ENCODE peak calls at places on chromosomes 2 and 18, in eight cellular contexts. K is iris pigment epithelial cell, O is posterior cingulate gyrus, J is heart right ventricle, T is glomerular endothelial cell, X is T-helper 1 cell, Y is iPS DF 6.9, N is MM.1S. D is an unnamed sample.

GRCh38 chr2:118177932-118178331 is 89.7 kb downstream of the INSIG2 start:
- DNase-seq in K (no peak), O (no peak), J (no peak), T (no peak), X (no peak), Y (no peak), N (no peak), D (no peak)

GRCh38 chr2:197891897-197892442 is 87.6 kb downstream of the PLCL1 start:
- DNase-seq in K (no peak), O (no peak), J (no peak), T (no peak), X (no peak), Y (no peak), N (no peak), D (no peak)

GRCh38 chr2:57558312-57558711 is 488.3 kb upstream of the VRK2 start:
- DNase-seq in K (no peak), O (no peak), J (no peak), T (no peak), X (no peak), Y (no peak), N (no peak), D (no peak)

GRCh38 chr18:7730682-7731081 is 163.6 kb downstream of the PTPRM start:
- DNase-seq in K (no peak), O (no peak), J (no peak), T (no peak), X (no peak), Y (no peak), N (no peak), D (no peak)

GRCh38 chr2:55148269-55148668 is 83.8 kb downstream of the CLHC1 start:
- DNase-seq in K (peak; percentile 91), O (no peak), J (no peak), T (no peak), X (no peak), Y (no peak), N (no peak), D (peak; percentile 84)

GRCh38 chr2:15584316-15584715 is 7.4 kb upstream of the DDX1 start:
- DNase-seq in K (no peak), O (no peak), J (no peak), T (no peak), X (no peak), Y (no peak), N (no peak), D (no peak)

GRCh38 chr2:162798407-162798806 is 40.2 kb downstream of the KCNH7 start:
- DNase-seq in K (no peak), O (no peak), J (no peak), T (no peak), X (no peak), Y (no peak), N (no peak), D (no peak)

GRCh38 chr2:126909366-126909765 is 10.7 kb downstream of the TEX51 start:
- DNase-seq in K (no peak), O (no peak), J (no peak), T (no peak), X (no peak), Y (no peak), N (no peak), D (no peak)

GRCh38 chr2:16553222-16553621 is 112.4 kb downstream of the CYRIA start:
- DNase-seq in K (peak; percentile 42), O (no peak), J (peak; percentile 16), T (peak; percentile 18), X (no peak), Y (peak; percentile 16), N (peak; percentile 41), D (peak; percentile 6)

GRCh38 chr18:68660355-68661183 is 54.3 kb downstream of the TMX3 start:
- DNase-seq in K (peak; percentile 56), O (no peak), J (no peak), T (peak; percentile 29), X (no peak), Y (no peak), N (peak; percentile 54), D (peak; percentile 41)

GRCh38 chr2:48279347-48279746 is 250.6 kb upstream of the STON1 start:
- DNase-seq in K (no peak), O (no peak), J (no peak), T (no peak), X (no peak), Y (no peak), N (no peak), D (peak; percentile 84)

GRCh38 chr2:20141056-20141762 is 83.7 kb downstream of the SDC1 start:
- DNase-seq in K (peak; percentile 96), O (peak; percentile 68), J (peak; percentile 62), T (peak; percentile 60), X (no peak), Y (no peak), N (no peak), D (no peak)

GRCh38 chr2:237546876-237547395 is 19.4 kb upstream of the PRLH start:
- DNase-seq in K (no peak), O (no peak), J (no peak), T (no peak), X (no peak), Y (no peak), N (no peak), D (no peak)

GRCh38 chr2:235765181-235765820 is 271.5 kb downstream of the AGAP1 start:
- DNase-seq in K (peak; percentile 71), O (peak; percentile 95), J (no peak), T (no peak), X (no peak), Y (no peak), N (no peak), D (no peak)

GRCh38 chr2:232352511-232353091 is 25.9 kb upstream of the ALPP start:
- DNase-seq in K (no peak), O (peak; percentile 68), J (no peak), T (no peak), X (no peak), Y (no peak), N (no peak), D (no peak)

GRCh38 chr2:216596986-216597509 is 36.2 kb upstream of the IGFBP2 start:
- DNase-seq in K (no peak), O (no peak), J (no peak), T (no peak), X (no peak), Y (no peak), N (no peak), D (peak; percentile 66)

GRCh38 chr2:158716091-158716815 is 78.9 kb upstream of the DAPL1 start:
- DNase-seq in K (no peak), O (no peak), J (peak; percentile 88), T (peak; percentile 88), X (no peak), Y (no peak), N (no peak), D (no peak)

GRCh38 chr2:231707625-231708049 is 688 bp upstream of the PTMA start:
- DNase-seq in K (peak; percentile 41), O (no peak), J (peak; percentile 72), T (no peak), X (peak; percentile 55), Y (no peak), N (peak; percentile 62), D (no peak)

GRCh38 chr18:11091746-11092145 is 57.6 kb downstream of the PIEZO2 start:
- DNase-seq in K (no peak), O (no peak), J (no peak), T (no peak), X (no peak), Y (no peak), N (no peak), D (no peak)

GRCh38 chr18:43662657-43663056 is 385.4 kb upstream of the SYT4 start:
- DNase-seq in K (peak; percentile 91), O (no peak), J (no peak), T (no peak), X (no peak), Y (no peak), N (no peak), D (no peak)

GRCh38 chr2:152730591-152731333 is 12.3 kb downstream of the ARL6IP6 start:
- DNase-seq in K (peak; percentile 70), O (no peak), J (no peak), T (no peak), X (peak; percentile 57), Y (no peak), N (peak; percentile 84), D (no peak)

GRCh38 chr2:44723921-44724320 is 217.6 kb upstream of the SIX3 start:
- DNase-seq in K (no peak), O (no peak), J (no peak), T (no peak), X (no peak), Y (no peak), N (no peak), D (no peak)

GRCh38 chr2:230643576-230644291 is 68.9 kb upstream of the CAB39 start:
- DNase-seq in K (no peak), O (no peak), J (peak; percentile 27), T (no peak), X (peak; percentile 25), Y (no peak), N (peak; percentile 20), D (peak; percentile 45)

GRCh38 chr2:50335852-50336251 is 696.1 kb downstream of the NRXN1 start:
- DNase-seq in K (no peak), O (no peak), J (no peak), T (no peak), X (no peak), Y (no peak), N (no peak), D (no peak)

GRCh38 chr2:203722411-203722810 is 16.0 kb downstream of the CD28 start:
- DNase-seq in K (peak; percentile 47), O (no peak), J (no peak), T (no peak), X (no peak), Y (no peak), N (no peak), D (peak; percentile 61)

GRCh38 chr2:129112181-129112580 is 793.5 kb upstream of the HS6ST1 start:
- DNase-seq in K (no peak), O (no peak), J (no peak), T (no peak), X (no peak), Y (no peak), N (no peak), D (no peak)

D was measured in DMS153.